ENCODE peak calls at places on chromosomes 16 and 17, in eight cellular contexts. L is uterus, W is adrenal gland, I is body of pancreas, S is transverse colon, G is IMR-90, Y is heart left ventricle, J is gastrocnemius medialis. P is an unnamed sample.

GRCh38 chr17:77478899-77479298 is 338.1 kb downstream of the SEC14L1 start:
- DNase-seq in L (peak; percentile 64), W (no peak), I (no peak), S (no peak), G (no peak), Y (no peak), J (no peak), P (peak; percentile 48)

GRCh38 chr17:10879110-10879509 is 41.2 kb upstream of the PIRT start:
- DNase-seq in L (no peak), W (no peak), I (no peak), S (peak; percentile 59), G (no peak), Y (no peak), J (no peak), P (peak; percentile 37)

GRCh38 chr17:30225919-30226553 is 9.5 kb downstream of the SLC6A4 start:
- DNase-seq in L (no peak), W (no peak), I (no peak), S (no peak), G (no peak), Y (no peak), J (no peak), P (no peak)

GRCh38 chr17:2002767-2003329 is 22.3 kb downstream of the RTN4RL1 start:
- DNase-seq in L (no peak), W (no peak), I (peak; percentile 53), S (no peak), G (no peak), Y (no peak), J (no peak), P (peak; percentile 46)

GRCh38 chr16:56611281-56611833 is 3.0 kb downstream of the MT2A start:
- DNase-seq in L (peak; percentile 46), W (peak; percentile 84), I (peak; percentile 73), S (no peak), G (peak; percentile 67), Y (peak; percentile 78), J (peak; percentile 90), P (no peak)

GRCh38 chr16:3173892-3174617 is 13.9 kb upstream of the OR1F1 start:
- DNase-seq in L (no peak), W (no peak), I (no peak), S (no peak), G (no peak), Y (no peak), J (no peak), P (no peak)

GRCh38 chr17:6241381-6241780 is 171.2 kb downstream of the WSCD1 start:
- DNase-seq in L (no peak), W (no peak), I (no peak), S (no peak), G (no peak), Y (no peak), J (no peak), P (no peak)

GRCh38 chr17:73251871-73252270 is 9.8 kb downstream of the CPSF4L start:
- DNase-seq in L (no peak), W (no peak), I (no peak), S (no peak), G (no peak), Y (no peak), J (no peak), P (no peak)

GRCh38 chr17:32771396-32771795 is 105.5 kb downstream of the MYO1D start:
- DNase-seq in L (no peak), W (no peak), I (no peak), S (no peak), G (no peak), Y (no peak), J (no peak), P (no peak)

GRCh38 chr17:16491131-16491702 is 776 bp downstream of the LRRC75A start:
- DNase-seq in L (no peak), W (peak; percentile 40), I (peak; percentile 27), S (peak; percentile 29), G (no peak), Y (no peak), J (no peak), P (no peak)

GRCh38 chr17:10063730-10064221 is 134.6 kb downstream of the GAS7 start:
- DNase-seq in L (peak; percentile 19), W (no peak), I (no peak), S (peak; percentile 20), G (peak; percentile 31), Y (no peak), J (no peak), P (no peak)

GRCh38 chr17:14510136-14510535 is 209.3 kb downstream of the HS3ST3B1 start:
- DNase-seq in L (no peak), W (no peak), I (no peak), S (no peak), G (peak; percentile 11), Y (no peak), J (no peak), P (no peak)

GRCh38 chr17:10384175-10384574 is 11.4 kb upstream of the MYH13 start:
- DNase-seq in L (no peak), W (no peak), I (no peak), S (no peak), G (no peak), Y (no peak), J (no peak), P (no peak)

GRCh38 chr17:69058165-69058564 is 2.6 kb downstream of the ABCA9 start:
- DNase-seq in L (no peak), W (no peak), I (no peak), S (no peak), G (no peak), Y (no peak), J (no peak), P (no peak)

GRCh38 chr16:66670691-66671090 is 25.9 kb downstream of the CMTM4 start:
- DNase-seq in L (no peak), W (no peak), I (no peak), S (no peak), G (no peak), Y (no peak), J (no peak), P (no peak)

GRCh38 chr16:12210925-12211869 is 234.7 kb downstream of the SNX29 start:
- DNase-seq in L (no peak), W (no peak), I (no peak), S (no peak), G (no peak), Y (no peak), J (no peak), P (no peak)
- H3K4me1 ChIP-seq in L (no peaks in the 10 kb centered on the region), W (no peaks in the 10 kb centered on the region), I (no peaks in the 10 kb centered on the region), S (no peaks in the 10 kb centered on the region), G (no peaks in the 10 kb centered on the region), Y (no peaks in the 10 kb centered on the region), J (no peaks in the 10 kb centered on the region), P (no peaks in the 10 kb centered on the region)

GRCh38 chr17:18056214-18056613 is 17.0 kb downstream of the GID4 start:
- DNase-seq in L (no peak), W (no peak), I (no peak), S (no peak), G (no peak), Y (no peak), J (no peak), P (no peak)
- TF ChIP-seq CTCF in L (no peak), W (no peak), I (no peak), S (no peak), G (no peak), Y (no peak), J (no peak), P (no peak)

DNA sequence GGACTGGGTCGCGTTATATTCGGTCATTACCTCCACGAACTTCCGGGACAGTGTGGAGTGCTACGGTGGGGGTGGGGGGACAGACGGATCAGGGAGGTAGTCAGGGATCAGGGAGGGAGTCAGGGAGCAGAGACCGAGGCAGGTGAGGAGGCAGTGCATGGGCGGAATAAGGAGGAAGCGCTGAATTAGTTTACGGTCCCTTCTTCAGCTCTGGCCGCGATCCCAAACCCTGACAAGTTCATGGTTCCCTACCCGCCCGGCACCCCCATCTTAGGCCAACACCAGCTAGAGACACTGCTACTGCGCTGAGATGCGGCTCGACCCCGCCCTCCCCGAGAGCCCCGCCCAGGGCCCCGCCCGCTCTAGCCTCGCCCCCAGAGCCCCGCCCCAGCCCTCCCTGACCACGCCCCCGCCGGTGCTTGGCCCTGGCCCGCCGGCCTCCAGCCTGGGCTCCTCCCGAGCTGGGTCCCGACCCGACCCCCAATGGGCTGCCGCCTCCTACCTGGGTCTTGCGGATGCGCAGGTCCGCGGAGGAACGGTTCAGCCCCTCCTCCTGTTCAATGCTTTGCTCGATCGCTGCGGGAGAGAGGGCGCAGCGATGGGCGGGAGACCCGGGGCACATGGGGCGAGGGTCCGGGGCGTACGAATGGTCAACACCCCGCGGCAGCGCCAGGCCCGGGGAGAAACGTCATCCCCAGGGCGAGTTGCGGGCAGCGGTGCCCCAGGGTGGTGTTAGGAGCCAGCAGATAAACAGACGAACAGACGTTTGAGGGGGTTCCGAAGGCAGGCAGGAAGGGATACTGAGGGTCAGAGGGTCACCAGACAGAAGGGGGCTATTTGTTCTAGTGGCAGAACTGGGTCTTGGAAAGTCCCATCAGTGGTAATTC is 12.2 kb downstream of the HSD3B7 start:
- DNase-seq in L (peak; percentile 89), W (peak; percentile 84), I (peak; percentile 79), S (peak; percentile 87), G (peak; percentile 41), Y (peak; percentile 88), J (peak; percentile 67), P (peak; percentile 68)
- TF ChIP-seq POLR2A in L (no peak), W (peak; percentile 44), I (peak; percentile 60), S (peak; percentile 62), G (no peak), Y (no peak), J (peak; percentile 47), P (no peak)

GRCh38 chr17:66523378-66524174 is 221.2 kb downstream of the PRKCA start:
- DNase-seq in L (no peak), W (no peak), I (no peak), S (peak; percentile 70), G (peak; percentile 91), Y (no peak), J (no peak), P (no peak)
- H3K4me1 ChIP-seq in L (no peaks in the 10 kb centered on the region), W (no peaks in the 10 kb centered on the region), I (no peaks in the 10 kb centered on the region), S (peaks cover 25% of the 10 kb centered on the region), G (peaks cover 30% of the 10 kb centered on the region), Y (no peaks in the 10 kb centered on the region), J (peaks cover 17% of the 10 kb centered on the region), P (peaks cover 4% of the 10 kb centered on the region)

GRCh38 chr16:81214745-81215166 is 23.7 kb upstream of the BCO1 start:
- DNase-seq in L (no peak), W (no peak), I (no peak), S (peak; percentile 15), G (peak; percentile 15), Y (no peak), J (no peak), P (no peak)
- TF ChIP-seq CTCF in L (no peak), W (no peak), I (no peak), S (peak; percentile 37), G (peak; percentile 43), Y (peak; percentile 24), J (no peak), P (peak; percentile 9)

GRCh38 chr16:228917-229730 is at the start of gene LUC7L:
- DNase-seq in L (peak; percentile 87), W (peak; percentile 86), I (peak; percentile 83), S (peak; percentile 90), G (peak; percentile 80), Y (peak; percentile 91), J (peak; percentile 77), P (peak; percentile 84)
- TF ChIP-seq POLR2A in L (peak; percentile 86), W (peak; percentile 94), I (peak; percentile 89), S (peak; percentile 94), G (peak; percentile 96), Y (peak; percentile 65), J (peak; percentile 98), P (peak; percentile 98)

DNA sequence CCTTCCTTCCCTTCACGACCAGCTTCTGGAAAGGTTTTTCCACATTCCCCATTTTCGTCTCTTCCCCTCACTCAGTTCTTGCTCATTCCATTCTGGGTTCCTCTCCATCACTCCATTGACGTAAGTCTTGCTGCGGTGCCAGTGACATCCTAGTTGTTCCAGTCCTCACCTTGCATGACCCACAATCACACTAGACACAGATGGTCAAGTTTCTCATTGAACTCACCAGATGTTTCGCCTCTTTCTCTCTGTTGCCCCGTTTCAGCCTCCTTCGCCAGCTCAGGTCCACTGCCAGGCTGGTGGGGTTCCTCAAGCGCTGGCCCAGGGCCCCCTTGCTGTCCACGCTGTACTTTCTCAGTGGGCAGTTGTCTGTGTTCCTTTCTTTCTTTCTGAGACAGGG is 43.4 kb downstream of the CCDC42 start:
- DNase-seq in L (no peak), W (no peak), I (no peak), S (no peak), G (no peak), Y (no peak), J (no peak), P (no peak)
- H3K4me1 ChIP-seq in L (peaks cover 14% of the 10 kb centered on the region), W (no peaks in the 10 kb centered on the region), I (no peaks in the 10 kb centered on the region), S (peaks cover 4% of the 10 kb centered on the region), G (peaks cover 25% of the 10 kb centered on the region), Y (peaks cover 14% of the 10 kb centered on the region), J (no peaks in the 10 kb centered on the region), P (no peaks in the 10 kb centered on the region)

P was measured in prostate gland.